ENCODE peak calls at places on chromosomes 12 and 14, in five cellular contexts. H is fibroblast of mammary gland, D is A673, U is omental fat pad, A is neural crest cell. T is an unnamed sample.

GRCh38 chr14:20278414-20278813 is 27.3 kb downstream of the TTC5 start:
- DNase-seq in D (peak; percentile 40), U (no peak), A (no peak), H (peak; percentile 31), T (no peak)

GRCh38 chr12:14548609-14549008 is 19.1 kb downstream of the PLBD1 start:
- DNase-seq in H (no peak), D (no peak), U (no peak), A (no peak), T (no peak)

GRCh38 chr12:112182499-112182898 is 57.1 kb downstream of the TRAFD1 start:
- DNase-seq in U (no peak), D (no peak), H (peak; percentile 10), A (peak; percentile 41), T (no peak)

GRCh38 chr12:76637807-76638206 is 78.2 kb upstream of the OSBPL8 start:
- DNase-seq in D (no peak), H (peak; percentile 67), U (no peak), A (no peak), T (no peak)

GRCh38 chr12:52151859-52152783 is 39.7 kb downstream of the KRT80 start:
- DNase-seq in U (no peak), H (peak; percentile 54), A (peak; percentile 56), D (peak; percentile 78), T (peak; percentile 74)

GRCh38 chr14:41597647-41598046 is 9.0 kb upstream of the LRFN5 start:
- DNase-seq in A (no peak), H (no peak), D (no peak), U (no peak), T (no peak)

GRCh38 chr12:131084341-131085011 is 130.8 kb downstream of the ADGRD1 start:
- DNase-seq in A (no peak), D (no peak), H (no peak), U (no peak), T (no peak)

GRCh38 chr14:94451091-94451751 is 1.4 kb downstream of the SERPINA11 start:
- DNase-seq in H (no peak), U (no peak), D (peak; percentile 7), A (no peak), T (no peak)

GRCh38 chr12:69657376-69658137 is 41.5 kb downstream of the BEST3 start:
- DNase-seq in A (no peak), U (no peak), D (no peak), H (peak; percentile 23), T (no peak)

GRCh38 chr14:73788871-73789590 is 62.6 kb upstream of the PTGR2 start:
- DNase-seq in U (no peak), H (no peak), A (no peak), D (no peak), T (no peak)

GRCh38 chr12:1318327-1319031 is 275.9 kb downstream of the FBXL14 start:
- DNase-seq in U (no peak), D (peak; percentile 58), A (no peak), H (peak; percentile 44), T (no peak)

GRCh38 chr12:117361905-117362304 is 479 bp upstream of the NOS1 start:
- DNase-seq in D (no peak), U (no peak), H (no peak), A (no peak), T (no peak)

GRCh38 chr12:102811125-102811737 is 105.8 kb downstream of the PAH start:
- DNase-seq in U (no peak), H (peak; percentile 2), D (peak; percentile 55), A (peak; percentile 34), T (no peak)

DNA sequence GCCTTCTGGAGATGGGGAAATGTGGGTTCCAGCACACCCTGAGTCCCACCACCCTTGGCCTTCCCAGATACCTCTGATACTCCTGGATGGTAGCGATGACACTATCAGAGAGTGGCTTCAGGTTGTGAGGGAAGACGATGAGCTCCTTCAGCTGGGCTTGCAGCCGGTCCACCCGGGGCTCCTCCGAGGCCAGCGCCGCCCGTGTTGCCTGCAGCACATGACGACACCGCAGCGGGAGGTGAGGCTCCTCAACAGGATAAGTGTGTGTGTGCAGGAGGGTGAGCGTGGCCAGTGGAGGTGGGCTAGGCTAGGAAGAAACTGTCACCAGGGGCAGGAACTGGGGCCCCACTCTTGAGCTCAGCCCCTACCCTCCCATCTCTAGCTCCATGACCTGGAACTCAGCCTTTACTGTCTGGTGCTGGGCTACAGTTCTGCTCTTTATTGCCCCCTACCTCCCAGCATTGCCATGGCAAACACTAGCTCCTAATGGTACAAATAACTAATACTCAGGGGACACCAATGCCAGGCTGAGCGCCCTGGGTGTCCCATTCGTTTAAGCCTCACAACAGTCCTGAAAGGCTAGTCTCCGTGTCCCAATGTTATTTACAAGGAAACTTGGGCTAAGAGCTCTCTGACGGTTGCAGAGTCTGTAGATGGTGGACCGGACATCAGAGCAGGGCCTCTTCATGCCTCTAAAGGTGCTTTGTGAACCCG is 64.1 kb downstream of the SYNE3 start:
- DNase-seq in A (no peak), U (no peak), D (peak; percentile 43), H (no peak), T (no peak)
- TF ChIP-seq CTCF in A (peak; percentile 45), U (no peak), D (peak; percentile 65), H (peak; percentile 44), T (peak; percentile 34)

GRCh38 chr14:64444140-64444539 is 21.2 kb upstream of the AKAP5 start:
- DNase-seq in D (no peak), U (no peak), H (no peak), A (no peak), T (no peak)

GRCh38 chr14:64447890-64448667 is 17.2 kb upstream of the AKAP5 start:
- DNase-seq in U (no peak), A (no peak), D (no peak), H (no peak), T (no peak)

GRCh38 chr14:64442300-64442988 is 22.9 kb upstream of the AKAP5 start:
- DNase-seq in H (no peak), U (no peak), A (no peak), D (no peak), T (no peak)

GRCh38 chr14:64440494-64440893 is 24.8 kb upstream of the AKAP5 start:
- DNase-seq in A (no peak), U (no peak), D (no peak), H (peak; percentile 74), T (no peak)

GRCh38 chr14:64444984-64445845 is 20.1 kb upstream of the AKAP5 start:
- DNase-seq in U (no peak), A (no peak), D (peak; percentile 78), H (peak; percentile 72), T (no peak)
- TF ChIP-seq CTCF in U (no peak), A (no peak), D (no peak), H (no peak), T (no peak)

GRCh38 chr12:22667122-22667521 is 42.2 kb downstream of the ETNK1 start:
- DNase-seq in H (no peak), U (no peak), D (no peak), A (no peak), T (no peak)

GRCh38 chr12:22665476-22665875 is 40.5 kb downstream of the ETNK1 start:
- DNase-seq in H (no peak), D (no peak), A (no peak), U (no peak), T (no peak)

GRCh38 chr12:22668441-22668840 is 43.5 kb downstream of the ETNK1 start:
- DNase-seq in H (no peak), A (no peak), D (no peak), U (no peak), T (no peak)

GRCh38 chr12:22672951-22673350 is 48.0 kb downstream of the ETNK1 start:
- DNase-seq in H (peak; percentile 67), U (no peak), A (no peak), D (peak; percentile 19), T (no peak)

GRCh38 chr12:22670762-22671161 is 45.8 kb downstream of the ETNK1 start:
- DNase-seq in U (no peak), A (no peak), D (no peak), H (peak; percentile 42), T (no peak)
- TF ChIP-seq CTCF in U (no peak), A (peak; percentile 60), D (peak; percentile 50), H (peak; percentile 36), T (peak; percentile 29)

DNA sequence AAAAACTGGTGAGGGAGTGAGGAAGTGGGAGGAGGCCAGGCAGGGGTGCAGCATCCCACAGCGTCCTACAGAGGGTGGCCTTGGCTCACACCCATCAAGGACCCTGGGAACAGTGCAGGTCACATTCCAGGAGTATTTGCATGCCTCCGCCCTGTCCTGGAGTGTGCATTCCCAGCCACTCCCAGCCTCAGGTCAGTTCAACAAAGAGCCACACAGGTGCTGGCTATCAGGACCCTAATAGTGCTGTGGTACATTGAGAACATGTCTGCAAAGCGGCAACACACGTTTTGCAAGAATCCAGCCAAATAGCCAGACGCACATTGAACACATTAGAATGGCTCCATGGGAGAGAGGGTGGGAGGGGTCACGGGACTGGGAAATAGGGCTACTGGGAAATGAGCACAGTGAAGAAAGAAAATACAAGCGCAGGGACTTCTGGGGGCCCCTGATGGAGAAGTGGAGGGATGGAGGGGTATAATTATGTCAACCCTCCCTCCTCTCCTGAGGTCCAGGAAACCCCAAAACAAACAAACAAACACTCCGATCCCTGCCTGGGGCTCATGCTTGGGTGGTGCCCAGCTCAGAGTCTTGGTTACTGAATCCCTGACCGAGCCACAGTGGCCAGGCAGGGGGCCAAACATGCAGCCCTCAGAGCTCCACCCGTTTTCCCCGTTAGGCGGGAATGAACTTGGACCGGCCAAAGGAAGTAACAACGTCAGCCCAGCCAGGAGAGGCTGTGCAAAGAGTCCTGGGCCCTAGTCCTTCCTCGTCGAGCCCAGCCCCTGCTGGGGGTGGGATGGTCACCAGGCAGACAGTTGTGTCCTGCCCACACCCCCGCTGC is 36.4 kb downstream of the CMKLR1 start:
- DNase-seq in A (no peak), D (no peak), U (no peak), H (peak; percentile 68), T (no peak)
- TF ChIP-seq CTCF in A (no peak), D (no peak), U (no peak), H (no peak), T (no peak)

GRCh38 chr14:75864352-75864751 is 117.4 kb downstream of the TGFB3 start:
- DNase-seq in A (no peak), H (peak; percentile 93), D (no peak), U (no peak), T (no peak)
- TF ChIP-seq CTCF in A (no peak), H (no peak), D (no peak), U (no peak), T (no peak)

DNA sequence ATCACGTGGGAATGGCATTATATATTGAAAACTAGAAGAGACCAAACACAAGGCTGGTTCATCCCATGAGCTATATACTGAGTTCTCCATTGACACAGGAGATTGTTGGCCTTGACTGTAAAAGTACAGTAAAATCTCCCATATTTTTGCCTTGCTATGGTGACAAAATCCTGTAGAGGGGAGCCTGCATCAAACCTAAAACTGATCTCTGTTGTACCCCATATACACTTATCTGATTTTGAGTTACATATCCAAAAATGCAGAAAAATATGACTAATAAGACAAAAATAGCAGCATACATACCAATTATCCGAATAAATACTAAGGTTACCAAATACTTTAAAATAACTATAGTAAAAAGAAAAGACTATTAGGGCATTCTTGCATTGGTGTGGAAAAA is 60.4 kb downstream of the TMTC3 start:
- DNase-seq in A (no peak), D (no peak), U (no peak), H (no peak), T (no peak)
- TF ChIP-seq CTCF in A (no peak), D (no peak), U (no peak), H (no peak), T (no peak)

DNA sequence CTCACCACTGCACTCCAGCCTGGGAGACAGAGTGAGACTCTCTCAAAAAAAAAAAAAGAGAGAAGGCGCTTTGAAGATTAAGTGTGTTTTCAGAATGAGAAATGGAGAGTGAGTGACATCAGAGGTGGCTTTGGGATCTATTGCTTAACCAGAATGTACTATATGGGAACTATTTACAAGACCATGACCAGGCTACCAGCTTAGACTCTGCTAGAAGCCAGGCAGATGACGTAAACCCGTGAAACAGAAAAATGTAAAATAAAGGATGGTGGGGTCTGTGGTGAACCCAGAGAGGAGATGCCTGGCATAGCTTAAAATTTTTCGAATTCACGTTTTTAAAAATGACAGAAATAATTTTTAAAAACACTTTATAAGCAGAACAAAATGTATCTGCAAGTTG is 82.0 kb downstream of the IFT43 start:
- DNase-seq in D (no peak), H (no peak), U (no peak), A (no peak), T (no peak)
- TF ChIP-seq CTCF in D (no peak), H (no peak), U (no peak), A (no peak), T (no peak)

T was measured in D721Med.